ENCODE peak calls at places on chromosomes 1 and 21, in five cellular contexts. O, D, E, Y and T are unnamed samples.

GRCh38 chr1:112762541-112763141 is 47.5 kb upstream of the PPM1J start:
- DNase-seq in Y (no peak), D (peak), O (no peak), E (peak), T (no peak)

GRCh38 chr1:31413405-31414005 is 492 bp downstream of the SERINC2 start:
- DNase-seq in Y (peak), E (peak), O (peak), D (peak), T (no peak)

GRCh38 chr1:37621326-37621870 is 13.3 kb downstream of the RSPO1 start:
- DNase-seq in O (no peak), Y (no peak), D (peak), E (no peak), T (no peak)

GRCh38 chr1:160115545-160116276 is at the start of gene ATP1A2:
- DNase-seq in Y (no peak), E (no peak), D (no peak), O (peak), T (no peak)

GRCh38 chr1:193355179-193355578 is 168.8 kb upstream of the B3GALT2 start:
- DNase-seq in E (peak), Y (no peak), D (no peak), O (no peak), T (no peak)

GRCh38 chr1:2031546-2032540 is 12.7 kb downstream of the GABRD start:
- DNase-seq in Y (no peak), D (no peak), E (no peak), O (no peak), T (no peak)

GRCh38 chr1:237226177-237226944 is 184.4 kb downstream of the RYR2 start:
- DNase-seq in Y (no peak), D (no peak), E (no peak), O (no peak), T (no peak)

GRCh38 chr1:92916899-92917298 is 44.4 kb downstream of the DIPK1A start:
- DNase-seq in Y (no peak), E (no peak), O (no peak), D (no peak), T (no peak)

GRCh38 chr1:29677028-29678024 is 441.0 kb downstream of the PTPRU start:
- DNase-seq in E (no peak), O (peak), D (peak), Y (no peak), T (no peak)

GRCh38 chr1:54624466-54625464 is 1.4 kb upstream of the FAM151A start:
- DNase-seq in E (no peak), D (no peak), Y (no peak), O (no peak), T (peak)

GRCh38 chr1:214332950-214333798 is 52.2 kb downstream of the SMYD2 start:
- DNase-seq in E (peak), D (peak), Y (peak), O (peak), T (peak)

GRCh38 chr1:216183427-216183826 is 239.8 kb downstream of the USH2A start:
- DNase-seq in O (no peak), Y (no peak), E (no peak), D (no peak), T (no peak)

GRCh38 chr1:35454175-35454574 is 103.0 kb downstream of the KIAA0319L start:
- DNase-seq in Y (no peak), E (no peak), D (no peak), O (no peak), T (no peak)

GRCh38 chr1:14390816-14391215 is 207.7 kb upstream of the KAZN start:
- DNase-seq in Y (no peak), E (no peak), D (no peak), O (no peak), T (no peak)

GRCh38 chr1:43935711-43936427 is 2.3 kb downstream of the ARTN start:
- DNase-seq in E (no peak), O (no peak), D (no peak), Y (peak), T (no peak)

GRCh38 chr21:37568415-37568814 is 201.8 kb downstream of the DYRK1A start:
- DNase-seq in E (no peak), D (no peak), Y (no peak), O (no peak), T (no peak)

GRCh38 chr1:160211010-160211790 is 6.0 kb downstream of the PEA15 start:
- DNase-seq in Y (no peak), E (no peak), O (no peak), D (no peak), T (no peak)

GRCh38 chr1:107897428-107898339 is 67.3 kb downstream of the VAV3 start:
- DNase-seq in O (no peak), Y (no peak), E (no peak), D (no peak), T (no peak)

GRCh38 chr1:87305762-87306161 is 22.9 kb upstream of the LMO4 start:
- DNase-seq in Y (no peak), D (no peak), O (no peak), E (no peak), T (no peak)

GRCh38 chr1:245079021-245079609 is 75.7 kb upstream of the KIF26B start:
- DNase-seq in E (peak), D (no peak), Y (no peak), O (no peak), T (no peak)

GRCh38 chr1:214472362-214472761 is 79.0 kb downstream of the PTPN14 start:
- DNase-seq in D (no peak), Y (no peak), E (no peak), O (no peak), T (no peak)

GRCh38 chr21:36976882-36977651 is 10.6 kb upstream of the HLCS start:
- DNase-seq in O (peak), E (peak), Y (peak), D (peak), T (peak)

GRCh38 chr1:6508876-6509602 is 17.6 kb upstream of the PLEKHG5 start:
- DNase-seq in E (no peak), O (no peak), Y (peak), D (no peak), T (no peak)

GRCh38 chr1:67682659-67683197 is 2.3 kb upstream of the GADD45A start:
- DNase-seq in D (no peak), E (peak), O (no peak), Y (no peak), T (no peak)

GRCh38 chr1:239545466-239545865 is 159.1 kb downstream of the CHRM3 start:
- DNase-seq in Y (no peak), D (no peak), E (no peak), O (no peak), T (no peak)

GRCh38 chr1:9787702-9788101 is 36.1 kb downstream of the CLSTN1 start:
- DNase-seq in Y (peak), D (no peak), E (no peak), O (no peak), T (peak)

GRCh38 chr1:206833741-206834140 is 31.7 kb upstream of the IL20 start:
- DNase-seq in D (no peak), Y (no peak), O (no peak), E (no peak), T (no peak)

GRCh38 chr1:234609528-234610042 is 393 bp downstream of the IRF2BP2 start:
- DNase-seq in O (no peak), D (no peak), Y (no peak), E (peak), T (no peak)

GRCh38 chr1:12049625-12050024 is 13.5 kb upstream of the TNFRSF8 start:
- DNase-seq in D (no peak), O (no peak), E (no peak), Y (no peak), T (no peak)
- TF ChIP-seq CTCF in D (no peak), O (no peak), E (no peak), Y (no peak), T (no peak)

DNA sequence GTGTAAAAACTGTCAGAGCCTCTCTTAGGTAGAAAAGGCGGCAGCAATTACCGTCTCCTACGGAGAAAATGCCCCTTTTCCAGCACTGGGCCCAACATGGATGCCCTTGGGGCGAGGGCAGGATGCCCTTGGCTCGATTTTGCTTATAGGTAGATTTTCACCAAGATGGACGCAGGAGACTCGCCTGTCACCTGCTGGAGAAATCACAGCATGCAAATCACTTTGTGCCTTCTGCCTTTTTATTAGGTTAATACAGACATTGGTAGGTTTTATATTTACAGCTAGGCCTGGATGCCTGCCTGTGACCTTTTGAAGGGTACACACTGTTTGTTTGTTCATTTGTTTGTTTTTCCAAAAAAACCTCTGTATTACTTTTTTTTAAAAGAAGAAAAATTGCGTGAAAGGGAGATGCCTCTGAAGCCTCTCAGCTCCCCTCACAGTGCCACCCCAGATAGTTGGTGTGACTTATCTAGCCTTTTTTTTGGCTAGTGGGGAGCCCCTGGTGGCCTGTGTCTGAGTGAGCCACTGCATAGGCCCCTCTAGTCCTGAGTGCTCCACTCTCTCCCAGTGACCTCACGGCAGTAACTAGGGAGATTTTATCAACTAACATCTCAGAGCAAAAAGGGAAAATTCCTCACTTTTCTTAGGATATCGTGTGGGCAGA is 2.5 kb downstream of the ATP1B1 start:
- DNase-seq in Y (peak), O (no peak), D (no peak), E (peak), T (peak)
- TF ChIP-seq CTCF in Y (peak), O (no peak), D (no peak), E (peak), T (peak)

GRCh38 chr1:167056529-167057296 is 33.5 kb downstream of the GPA33 start:
- DNase-seq in D (no peak), E (no peak), O (no peak), Y (no peak), T (no peak)

GRCh38 chr1:167054946-167055630 is 35.1 kb downstream of the GPA33 start:
- DNase-seq in E (no peak), O (no peak), D (no peak), Y (no peak), T (no peak)

GRCh38 chr1:167054531-167054930 is 35.6 kb downstream of the GPA33 start:
- DNase-seq in D (no peak), Y (no peak), O (no peak), E (no peak), T (no peak)

GRCh38 chr1:167051907-167052306 is 38.3 kb downstream of the GPA33 start:
- DNase-seq in E (no peak), O (no peak), D (no peak), Y (no peak), T (no peak)

DNA sequence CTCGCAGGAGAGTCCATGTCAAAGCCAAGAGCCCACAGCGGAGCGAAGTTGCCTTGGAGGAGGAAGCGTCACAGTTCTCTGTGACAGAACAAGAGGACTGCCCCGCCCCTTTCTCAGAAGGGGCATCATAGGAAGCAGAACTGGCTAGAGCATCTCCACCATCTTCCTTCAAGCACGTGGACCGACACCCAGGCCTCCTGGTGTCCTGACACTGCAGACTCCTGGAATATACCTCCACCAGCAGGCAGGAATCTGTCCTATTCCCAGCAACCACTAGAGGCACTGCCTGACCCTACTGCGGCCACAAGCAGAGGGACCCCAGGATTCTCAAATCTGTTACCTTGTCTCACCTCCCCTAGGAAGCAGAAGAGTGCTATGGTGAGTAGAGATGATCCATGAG is 37.8 kb downstream of the GPA33 start:
- DNase-seq in D (no peak), O (no peak), E (no peak), Y (no peak), T (no peak)
- TF ChIP-seq CTCF in D (no peak), O (no peak), E (peak), Y (no peak), T (peak)

GRCh38 chr1:180636138-180636537 is 4.3 kb downstream of the XPR1 start:
- DNase-seq in D (no peak), Y (no peak), O (no peak), E (peak), T (no peak)
- TF ChIP-seq CTCF in D (no peak), Y (no peak), O (no peak), E (no peak), T (peak)

GRCh38 chr1:50750021-50750619 is 209.9 kb downstream of the FAF1 start:
- DNase-seq in E (peak), Y (no peak), D (no peak), O (no peak), T (no peak)
- TF ChIP-seq CTCF in E (peak), Y (no peak), D (no peak), O (no peak), T (peak)